ENCODE peak calls at places on chromosomes 7 and 10, in six cellular contexts. One of them, this sample, is unnamed.
A peak's percentile ranks its signal among the peaks of the same experiment; 100 is the strongest.

GRCh38 chr7:92137531-92137930 is 3.3 kb upstream of the CYP51A1 start:
- DNase-seq in OCI-LY7: no peak
- DNase-seq in GM23338: no peak
- DNase-seq in PC-3: peak; percentile 3
- DNase-seq in GM23248: no peak
- DNase-seq in HCT116: no peak
- DNase-seq in this sample: no peak

GRCh38 chr7:30135551-30136271 is 925 bp downstream of the MTURN start:
- DNase-seq in OCI-LY7: peak; percentile 16
- DNase-seq in PC-3: peak; percentile 27
- DNase-seq in GM23338: peak; percentile 58
- DNase-seq in GM23248: peak; percentile 81
- DNase-seq in HCT116: no peak
- DNase-seq in this sample: peak; percentile 66

GRCh38 chr10:108848016-108848415 is 1075.3 kb downstream of the XPNPEP1 start:
- DNase-seq in OCI-LY7: no peak
- DNase-seq in GM23248: peak; percentile 33
- DNase-seq in PC-3: peak; percentile 1
- DNase-seq in HCT116: no peak
- DNase-seq in GM23338: no peak
- DNase-seq in this sample: no peak

GRCh38 chr10:12430406-12430982 is 81.1 kb downstream of the CAMK1D start:
- DNase-seq in OCI-LY7: no peak
- DNase-seq in HCT116: no peak
- DNase-seq in GM23248: no peak
- DNase-seq in GM23338: no peak
- DNase-seq in PC-3: no peak
- DNase-seq in this sample: no peak

GRCh38 chr7:151056286-151057037 is 1.2 kb downstream of the CDK5 start:
- DNase-seq in GM23248: no peak
- DNase-seq in HCT116: no peak
- DNase-seq in PC-3: peak; percentile 20
- DNase-seq in OCI-LY7: peak; percentile 14
- DNase-seq in GM23338: peak; percentile 76
- DNase-seq in this sample: peak; percentile 57

GRCh38 chr10:21242915-21243314 is 282.6 kb downstream of the SKIDA1 start:
- DNase-seq in GM23248: no peak
- DNase-seq in OCI-LY7: no peak
- DNase-seq in PC-3: no peak
- DNase-seq in GM23338: no peak
- DNase-seq in HCT116: no peak
- DNase-seq in this sample: no peak

GRCh38 chr10:125431149-125431548 is 251.8 kb downstream of the TEX36 start:
- DNase-seq in HCT116: no peak
- DNase-seq in GM23248: no peak
- DNase-seq in GM23338: no peak
- DNase-seq in PC-3: no peak
- DNase-seq in OCI-LY7: no peak
- DNase-seq in this sample: no peak

GRCh38 chr10:79050896-79051555 is 17.7 kb upstream of the ZMIZ1 start:
- DNase-seq in GM23338: no peak
- DNase-seq in HCT116: no peak
- DNase-seq in OCI-LY7: no peak
- DNase-seq in GM23248: peak; percentile 32
- DNase-seq in PC-3: peak; percentile 79
- DNase-seq in this sample: no peak

GRCh38 chr7:24665564-24666294 is 91.5 kb downstream of the GSDME start:
- DNase-seq in GM23248: peak; percentile 69
- DNase-seq in PC-3: peak; percentile 71
- DNase-seq in HCT116: peak; percentile 27
- DNase-seq in OCI-LY7: peak; percentile 63
- DNase-seq in GM23338: peak; percentile 85
- DNase-seq in this sample: peak; percentile 60

GRCh38 chr7:33298848-33299247 is 169.5 kb downstream of the BBS9 start:
- DNase-seq in HCT116: no peak
- DNase-seq in OCI-LY7: no peak
- DNase-seq in GM23338: no peak
- DNase-seq in PC-3: no peak
- DNase-seq in GM23248: no peak
- DNase-seq in this sample: no peak

GRCh38 chr7:154795014-154795413 is 207.9 kb downstream of the PAXIP1 start:
- DNase-seq in GM23248: no peak
- DNase-seq in PC-3: no peak
- DNase-seq in HCT116: no peak
- DNase-seq in OCI-LY7: peak; percentile 8
- DNase-seq in GM23338: no peak
- DNase-seq in this sample: peak; percentile 39

GRCh38 chr7:95886501-95887090 is 114.2 kb downstream of the DYNC1I1 start:
- DNase-seq in OCI-LY7: no peak
- DNase-seq in PC-3: peak; percentile 35
- DNase-seq in GM23248: peak; percentile 22
- DNase-seq in GM23338: peak; percentile 54
- DNase-seq in HCT116: no peak
- DNase-seq in this sample: no peak

GRCh38 chr7:78345979-78346378 is 547.4 kb downstream of the PHTF2 start:
- DNase-seq in GM23338: no peak
- DNase-seq in PC-3: no peak
- DNase-seq in GM23248: no peak
- DNase-seq in HCT116: no peak
- DNase-seq in OCI-LY7: no peak
- DNase-seq in this sample: no peak

GRCh38 chr7:151704969-151705743 is 171.8 kb downstream of the PRKAG2 start:
- DNase-seq in PC-3: no peak
- DNase-seq in HCT116: no peak
- DNase-seq in GM23248: no peak
- DNase-seq in OCI-LY7: no peak
- DNase-seq in GM23338: peak; percentile 66
- DNase-seq in this sample: peak; percentile 78

GRCh38 chr7:100949931-100950443 is 653 bp downstream of the MUC3A start:
- DNase-seq in GM23248: no peak
- DNase-seq in OCI-LY7: no peak
- DNase-seq in GM23338: no peak
- DNase-seq in HCT116: no peak
- DNase-seq in PC-3: no peak
- DNase-seq in this sample: peak; percentile 17

GRCh38 chr7:41503438-41503837 is 199.5 kb downstream of the INHBA start:
- DNase-seq in GM23248: peak; percentile 43
- DNase-seq in HCT116: no peak
- DNase-seq in PC-3: peak; percentile 11
- DNase-seq in OCI-LY7: no peak
- DNase-seq in GM23338: no peak
- DNase-seq in this sample: no peak

GRCh38 chr7:114021135-114021534 is 102.3 kb upstream of the PPP1R3A start:
- DNase-seq in GM23338: no peak
- DNase-seq in GM23248: no peak
- DNase-seq in PC-3: peak; percentile 3
- DNase-seq in OCI-LY7: no peak
- DNase-seq in HCT116: no peak
- DNase-seq in this sample: no peak

GRCh38 chr10:129765664-129766550 is 198.2 kb downstream of the EBF3 start:
- DNase-seq in HCT116: no peak
- DNase-seq in PC-3: no peak
- DNase-seq in OCI-LY7: no peak
- DNase-seq in GM23338: no peak
- DNase-seq in GM23248: no peak
- DNase-seq in this sample: no peak

GRCh38 chr7:157612664-157613561 is 276.1 kb downstream of the DNAJB6 start:
- DNase-seq in PC-3: peak; percentile 47
- DNase-seq in GM23248: no peak
- DNase-seq in OCI-LY7: no peak
- DNase-seq in HCT116: no peak
- DNase-seq in GM23338: peak; percentile 6
- DNase-seq in this sample: peak; percentile 31

GRCh38 chr10:92640110-92640509 is 47.2 kb downstream of the KIF11 start:
- DNase-seq in HCT116: peak; percentile 8
- DNase-seq in GM23248: peak; percentile 74
- DNase-seq in OCI-LY7: no peak
- DNase-seq in GM23338: no peak
- DNase-seq in PC-3: peak; percentile 48
- DNase-seq in this sample: no peak

GRCh38 chr10:125661942-125662515 is 20.9 kb downstream of the TEX36 start:
- DNase-seq in GM23248: peak; percentile 96
- DNase-seq in GM23338: no peak
- DNase-seq in PC-3: peak; percentile 93
- DNase-seq in HCT116: peak; percentile 97
- DNase-seq in OCI-LY7: no peak
- DNase-seq in this sample: no peak

GRCh38 chr7:74032191-74032490 is 4.2 kb downstream of the ELN start:
- DNase-seq in GM23248: peak; percentile 92
- DNase-seq in HCT116: no peak
- DNase-seq in OCI-LY7: no peak
- DNase-seq in PC-3: no peak
- DNase-seq in GM23338: no peak
- DNase-seq in this sample: no peak
- TF ChIP-seq EZH2phosphoT487 in GM23248: no peak
- TF ChIP-seq EZH2phosphoT487 in HCT116: no peak
- TF ChIP-seq EZH2phosphoT487 in OCI-LY7: no peak
- TF ChIP-seq EZH2phosphoT487 in PC-3: no peak
- TF ChIP-seq EZH2phosphoT487 in GM23338: no peak
- TF ChIP-seq EZH2phosphoT487 in this sample: no peak

GRCh38 chr10:77267703-77268630 is 369.6 kb downstream of the KCNMA1 start:
- DNase-seq in GM23338: no peak
- DNase-seq in GM23248: no peak
- DNase-seq in HCT116: no peak
- DNase-seq in PC-3: no peak
- DNase-seq in OCI-LY7: no peak
- DNase-seq in this sample: no peak

GRCh38 chr10:77264527-77264926 is 373.1 kb downstream of the KCNMA1 start:
- DNase-seq in GM23338: no peak
- DNase-seq in OCI-LY7: no peak
- DNase-seq in PC-3: no peak
- DNase-seq in GM23248: no peak
- DNase-seq in HCT116: no peak
- DNase-seq in this sample: no peak

GRCh38 chr10:77266242-77266641 is 371.4 kb downstream of the KCNMA1 start:
- DNase-seq in GM23248: no peak
- DNase-seq in OCI-LY7: no peak
- DNase-seq in PC-3: no peak
- DNase-seq in HCT116: no peak
- DNase-seq in GM23338: no peak
- DNase-seq in this sample: no peak

GRCh38 chr10:77268721-77269120 is 368.9 kb downstream of the KCNMA1 start:
- DNase-seq in GM23338: no peak
- DNase-seq in HCT116: no peak
- DNase-seq in GM23248: no peak
- DNase-seq in OCI-LY7: no peak
- DNase-seq in PC-3: no peak
- DNase-seq in this sample: peak; percentile 51

DNA sequence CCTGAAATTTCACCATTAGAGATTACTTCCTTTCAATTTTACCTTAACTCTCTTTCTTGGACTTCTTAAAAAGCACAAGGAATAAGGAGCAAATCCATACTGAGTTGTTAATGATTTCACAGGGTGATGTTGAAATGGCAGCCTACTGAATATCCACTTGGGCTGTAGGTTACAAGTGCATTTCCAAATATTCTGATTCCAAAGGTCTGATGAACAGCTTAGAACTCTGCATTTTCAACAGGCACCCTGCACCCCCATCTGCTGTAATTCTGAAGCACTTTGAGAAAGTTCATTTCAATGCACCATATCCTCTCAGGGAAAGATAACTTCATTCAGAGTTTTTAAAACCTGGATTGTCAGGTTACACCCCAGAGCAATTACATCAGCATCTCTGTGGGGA is 368.4 kb downstream of the KCNMA1 start:
- DNase-seq in OCI-LY7: no peak
- DNase-seq in HCT116: no peak
- DNase-seq in PC-3: no peak
- DNase-seq in GM23248: no peak
- DNase-seq in GM23338: no peak
- DNase-seq in this sample: no peak
- H3K27ac ChIP-seq in OCI-LY7: no peak overlapping the region
- H3K27ac ChIP-seq in HCT116: no peak overlapping the region
- H3K27ac ChIP-seq in PC-3: no peak overlapping the region
- H3K27ac ChIP-seq in GM23248: no peak overlapping the region
- H3K27ac ChIP-seq in GM23338: no peak overlapping the region
- H3K27ac ChIP-seq in this sample: no peak overlapping the region

GRCh38 chr7:22979251-22979650 is 34.7 kb downstream of the HYCC1 start:
- DNase-seq in GM23248: no peak
- DNase-seq in PC-3: no peak
- DNase-seq in GM23338: no peak
- DNase-seq in OCI-LY7: no peak
- DNase-seq in HCT116: no peak
- DNase-seq in this sample: no peak

GRCh38 chr7:22983257-22983855 is 30.6 kb downstream of the HYCC1 start:
- DNase-seq in HCT116: no peak
- DNase-seq in OCI-LY7: no peak
- DNase-seq in PC-3: no peak
- DNase-seq in GM23338: peak; percentile 52
- DNase-seq in GM23248: peak; percentile 67
- DNase-seq in this sample: no peak

GRCh38 chr7:22985436-22985835 is 28.5 kb downstream of the HYCC1 start:
- DNase-seq in PC-3: no peak
- DNase-seq in GM23248: no peak
- DNase-seq in HCT116: no peak
- DNase-seq in GM23338: no peak
- DNase-seq in OCI-LY7: no peak
- DNase-seq in this sample: no peak

GRCh38 chr7:22979861-22980260 is 34.1 kb downstream of the HYCC1 start:
- DNase-seq in HCT116: no peak
- DNase-seq in GM23338: no peak
- DNase-seq in GM23248: peak; percentile 47
- DNase-seq in OCI-LY7: no peak
- DNase-seq in PC-3: peak; percentile 45
- DNase-seq in this sample: no peak

GRCh38 chr7:22980422-22980821 is 33.5 kb downstream of the HYCC1 start:
- DNase-seq in GM23338: no peak
- DNase-seq in PC-3: peak; percentile 62
- DNase-seq in HCT116: no peak
- DNase-seq in OCI-LY7: no peak
- DNase-seq in GM23248: peak; percentile 92
- DNase-seq in this sample: no peak
- TF ChIP-seq EZH2phosphoT487 in GM23338: no peak
- TF ChIP-seq EZH2phosphoT487 in PC-3: no peak
- TF ChIP-seq EZH2phosphoT487 in HCT116: no peak
- TF ChIP-seq EZH2phosphoT487 in OCI-LY7: no peak
- TF ChIP-seq EZH2phosphoT487 in GM23248: no peak
- TF ChIP-seq EZH2phosphoT487 in this sample: no peak

GRCh38 chr10:117260094-117260493 is 19.2 kb downstream of the SLC18A2 start:
- DNase-seq in GM23248: no peak
- DNase-seq in OCI-LY7: no peak
- DNase-seq in GM23338: peak; percentile 32
- DNase-seq in PC-3: no peak
- DNase-seq in HCT116: no peak
- DNase-seq in this sample: peak; percentile 50
- H3K27ac ChIP-seq in GM23248: no peak overlapping the region
- H3K27ac ChIP-seq in OCI-LY7: no peak overlapping the region
- H3K27ac ChIP-seq in GM23338: no peak overlapping the region
- H3K27ac ChIP-seq in PC-3: no peak overlapping the region
- H3K27ac ChIP-seq in HCT116: no peak overlapping the region
- H3K27ac ChIP-seq in this sample: no peak overlapping the region

GRCh38 chr7:22549667-22550513 is 49.9 kb upstream of the STEAP1B start:
- DNase-seq in PC-3: peak; percentile 64
- DNase-seq in HCT116: peak; percentile 39
- DNase-seq in GM23338: peak; percentile 93
- DNase-seq in GM23248: peak; percentile 59
- DNase-seq in OCI-LY7: peak; percentile 17
- DNase-seq in this sample: peak; percentile 83
- TF ChIP-seq EZH2phosphoT487 in PC-3: no peak
- TF ChIP-seq EZH2phosphoT487 in HCT116: no peak
- TF ChIP-seq EZH2phosphoT487 in GM23338: no peak
- TF ChIP-seq EZH2phosphoT487 in GM23248: no peak
- TF ChIP-seq EZH2phosphoT487 in OCI-LY7: no peak
- TF ChIP-seq EZH2phosphoT487 in this sample: no peak

This sample was measured in neural progenitor cell.